ENCODE peak calls at places on chromosomes 7 and 10, in five cellular contexts. P is effector CD4-positive, alpha-beta T cell; Y is anterior cingulate cortex; A is naive thymus-derived CD8-positive, alpha-beta T cell; L is CD8-positive, alpha-beta T cell. H is an unnamed sample.

GRCh38 chr7:8357536-8357935 is 75.9 kb upstream of the NXPH1 start:
- DNase-seq in P (no peak), L (no peak), A (no peak), Y (no peak), H (no peak)

GRCh38 chr10:69828115-69828870 is 26.6 kb downstream of the COL13A1 start:
- DNase-seq in L (no peak), A (no peak), Y (no peak), P (no peak), H (no peak)

GRCh38 chr7:84022686-84023308 is 171.8 kb downstream of the SEMA3A start:
- DNase-seq in P (no peak), Y (no peak), A (no peak), L (no peak), H (no peak)

GRCh38 chr10:125700355-125700911 is 17.5 kb upstream of the TEX36 start:
- DNase-seq in P (no peak), Y (no peak), A (no peak), L (no peak), H (no peak)

GRCh38 chr10:30705086-30705624 is 75.6 kb upstream of the LYZL2 start:
- DNase-seq in Y (no peak), L (peak), P (no peak), A (peak), H (no peak)

GRCh38 chr7:83532229-83532628 is 116.7 kb downstream of the SEMA3E start:
- DNase-seq in L (no peak), P (no peak), Y (no peak), A (no peak), H (no peak)

GRCh38 chr10:77582710-77583115 is 54.9 kb downstream of the KCNMA1 start:
- DNase-seq in P (no peak), L (no peak), Y (no peak), A (no peak), H (no peak)

GRCh38 chr7:105521027-105521730 is 892 bp downstream of the PUS7 start:
- DNase-seq in L (no peak), Y (peak), P (peak), A (peak), H (peak)

GRCh38 chr10:76251773-76252617 is 820.6 kb downstream of the LRMDA start:
- DNase-seq in L (no peak), P (no peak), Y (no peak), A (no peak), H (no peak)

H was measured in CD4-positive, CD25-positive, alpha-beta regulatory T cell.